ENCODE peak calls at places on chromosomes 16 and 17, in five cellular contexts. E is fibroblast of the aortic adventitia, W is AG04449, M is dorsolateral prefrontal cortex, I is T-helper 2 cell. Y is an unnamed sample.

GRCh38 chr17:55290721-55291507 is 26.2 kb downstream of the HLF start:
- DNase-seq in M (no peak), W (no peak), I (peak), E (no peak), Y (no peak)

GRCh38 chr16:67157892-67158635 is 1.6 kb downstream of the TRADD start:
- DNase-seq in E (no peak), W (no peak), I (peak), M (no peak), Y (no peak)

GRCh38 chr17:4536742-4537411 is 18.3 kb downstream of the MYBBP1A start:
- DNase-seq in I (no peak), W (no peak), M (no peak), E (peak), Y (no peak)

GRCh38 chr17:296906-297690 is 55.5 kb downstream of the RPH3AL start:
- DNase-seq in W (no peak), M (peak), I (no peak), E (no peak), Y (no peak)

GRCh38 chr16:50696575-50697420 is 3.4 kb downstream of the NOD2 start:
- DNase-seq in I (peak), E (peak), M (no peak), W (no peak), Y (no peak)

GRCh38 chr17:774320-774584 is 7.8 kb downstream of the GLOD4 start:
- DNase-seq in E (no peak), W (no peak), M (no peak), I (no peak), Y (no peak)

GRCh38 chr16:56547120-56547948 is 17.5 kb upstream of the MT4 start:
- DNase-seq in M (peak), I (peak), E (peak), W (peak), Y (peak)

GRCh38 chr17:67615011-67615561 is 102.7 kb upstream of the NOL11 start:
- DNase-seq in W (no peak), E (peak), I (no peak), M (peak), Y (peak)

GRCh38 chr17:33657181-33657580 is 364.1 kb upstream of the ASIC2 start:
- DNase-seq in E (no peak), W (no peak), I (no peak), M (no peak), Y (no peak)

GRCh38 chr16:89350701-89351380 is 133.3 kb downstream of the ZNF778 start:
- DNase-seq in M (no peak), E (no peak), I (no peak), W (no peak), Y (no peak)

GRCh38 chr16:17921357-17921978 is 415.1 kb downstream of the NPIPA8 start:
- DNase-seq in M (no peak), W (no peak), E (peak), I (peak), Y (peak)

GRCh38 chr17:38914741-38915638 is 10.4 kb upstream of the LASP1NB start:
- DNase-seq in W (no peak), M (no peak), I (no peak), E (no peak), Y (no peak)